ENCODE peak calls at places on chromosome 9, in five cellular contexts. F is stomach, I is uterus, A is natural killer cell, D is right atrium auricular region. H is an unnamed sample.

GRCh38 chr9:123789893-123790292 is 140.0 kb downstream of the DENND1A start:
- DNase-seq in D (no peak), F (no peak), I (no peak), A (no peak), H (no peak)

GRCh38 chr9:90326219-90326618 is 316.4 kb downstream of the DIRAS2 start:
- DNase-seq in I (no peak), A (no peak), D (no peak), F (no peak), H (no peak)

GRCh38 chr9:98523231-98523901 is 185.4 kb downstream of the GABBR2 start:
- DNase-seq in D (no peak), F (no peak), I (no peak), A (no peak), H (no peak)

GRCh38 chr9:21070887-21071286 is 6.9 kb downstream of the IFNB1 start:
- DNase-seq in F (no peak), I (no peak), D (no peak), A (no peak), H (no peak)

GRCh38 chr9:98627291-98627690 is 81.4 kb downstream of the GABBR2 start:
- DNase-seq in F (no peak), D (no peak), A (no peak), I (no peak), H (no peak)

GRCh38 chr9:27351438-27351837 is 54.5 kb upstream of the EQTN start:
- DNase-seq in A (no peak), F (no peak), D (no peak), I (peak; percentile 80), H (no peak)

GRCh38 chr9:32378496-32378895 is 5.9 kb upstream of the ACO1 start:
- DNase-seq in I (no peak), D (no peak), A (no peak), F (no peak), H (no peak)

GRCh38 chr9:81461196-81461595 is 228.2 kb downstream of the TLE1 start:
- DNase-seq in D (no peak), A (no peak), F (no peak), I (no peak), H (no peak)

GRCh38 chr9:32741706-32742105 is 41.6 kb upstream of the TMEM215 start:
- DNase-seq in F (no peak), A (no peak), I (no peak), D (no peak), H (no peak)

GRCh38 chr9:134618163-134618822 is 23.3 kb upstream of the COL5A1 start:
- DNase-seq in D (peak; percentile 63), I (peak; percentile 16), F (no peak), A (peak; percentile 11), H (peak; percentile 65)

GRCh38 chr9:98879958-98880300 is 63.8 kb upstream of the COL15A1 start:
- DNase-seq in F (no peak), I (peak; percentile 71), A (no peak), D (peak; percentile 52), H (no peak)

GRCh38 chr9:108072740-108073139 is 583.2 kb upstream of the KLF4 start:
- DNase-seq in D (no peak), A (no peak), F (no peak), I (no peak), H (no peak)

GRCh38 chr9:20286969-20287368 is 335.3 kb downstream of the MLLT3 start:
- DNase-seq in I (no peak), F (no peak), A (no peak), D (no peak), H (no peak)

GRCh38 chr9:114549677-114550330 is 37.8 kb upstream of the ATP6V1G1 start:
- DNase-seq in I (no peak), A (no peak), D (no peak), F (no peak), H (no peak)

GRCh38 chr9:82057805-82058204 is 69.2 kb downstream of the SPATA31D1 start:
- DNase-seq in A (no peak), F (no peak), I (no peak), D (no peak), H (no peak)

GRCh38 chr9:37966443-37967271 is 62.7 kb upstream of the SLC25A51 start:
- DNase-seq in I (no peak), F (peak; percentile 58), A (peak; percentile 33), D (no peak), H (no peak)

GRCh38 chr9:79623799-79624721 is 52.3 kb downstream of the TLE4 start:
- DNase-seq in D (peak; percentile 68), F (no peak), I (no peak), A (peak; percentile 48), H (no peak)

GRCh38 chr9:130320697-130321080 is 55.1 kb downstream of the HMCN2 start:
- DNase-seq in D (no peak), I (no peak), A (no peak), F (no peak), H (no peak)

GRCh38 chr9:115945009-115945431 is 208.6 kb upstream of the PAPPA start:
- DNase-seq in F (no peak), D (no peak), A (no peak), I (no peak), H (no peak)

GRCh38 chr9:35603506-35603985 is 1.5 kb upstream of the TESK1 start:
- DNase-seq in D (peak; percentile 91), A (no peak), F (peak; percentile 56), I (peak; percentile 86), H (no peak)

GRCh38 chr9:108634164-108634563 is 221.6 kb downstream of the ACTL7B start:
- DNase-seq in I (no peak), F (peak; percentile 27), A (no peak), D (no peak), H (no peak)

GRCh38 chr9:37172511-37172910 is 52.1 kb downstream of the ZCCHC7 start:
- DNase-seq in I (no peak), D (no peak), A (no peak), F (no peak), H (no peak)

GRCh38 chr9:93725382-93725781 is 149.0 kb downstream of the PHF2 start:
- DNase-seq in A (no peak), D (no peak), I (no peak), F (no peak), H (no peak)

GRCh38 chr9:117555964-117556629 is 141.2 kb upstream of the ASTN2 start:
- DNase-seq in A (peak; percentile 14), F (peak; percentile 78), I (no peak), D (peak; percentile 60), H (no peak)

GRCh38 chr9:105993051-105993854 is 298.9 kb downstream of the TMEM38B start:
- DNase-seq in D (no peak), A (no peak), I (no peak), F (no peak), H (no peak)

GRCh38 chr9:36250079-36250478 is 8.2 kb downstream of the GNE start:
- DNase-seq in I (no peak), D (no peak), F (no peak), A (no peak), H (no peak)

GRCh38 chr9:2923810-2924768 is 80.2 kb upstream of the PUM3 start:
- DNase-seq in D (no peak), A (no peak), I (no peak), F (no peak), H (no peak)

GRCh38 chr9:135116892-135117680 is 29.6 kb downstream of the OLFM1 start:
- DNase-seq in A (no peak), D (no peak), F (no peak), I (no peak), H (no peak)

GRCh38 chr9:136007906-136008692 is 46.9 kb upstream of the UBAC1 start:
- DNase-seq in A (no peak), D (no peak), F (no peak), I (no peak), H (no peak)

GRCh38 chr9:130825051-130825651 is 9.9 kb upstream of the ABL1 start:
- DNase-seq in A (no peak), I (peak; percentile 44), F (no peak), D (no peak), H (no peak)

GRCh38 chr9:26786571-26786970 is 106.0 kb downstream of the CAAP1 start:
- DNase-seq in D (no peak), A (no peak), I (no peak), F (no peak), H (no peak)

GRCh38 chr9:2599896-2600295 is 21.7 kb upstream of the VLDLR start:
- DNase-seq in I (no peak), F (no peak), A (no peak), D (no peak), H (no peak)

DNA sequence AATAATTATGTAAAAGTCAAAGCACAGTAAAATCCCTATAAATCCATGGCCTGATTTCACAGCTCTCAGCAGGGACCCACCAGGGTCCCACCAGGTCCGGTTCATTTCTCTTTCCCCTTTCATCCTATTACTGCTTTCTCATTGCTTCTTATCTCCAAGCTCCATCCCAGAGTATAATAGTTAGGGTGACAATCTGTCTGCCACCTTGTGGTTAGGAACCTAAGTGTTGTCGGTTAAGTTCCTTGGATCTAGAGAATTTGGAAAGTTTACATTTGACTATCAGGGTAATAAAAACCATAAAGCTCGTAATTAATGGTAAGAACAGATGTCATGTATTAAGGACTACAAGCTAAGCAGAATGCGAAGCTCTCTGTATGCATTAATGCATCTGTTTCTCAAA is 259.1 kb downstream of the SH3GL2 start:
- DNase-seq in I (no peak), A (no peak), D (no peak), F (no peak), H (no peak)
- TF ChIP-seq CTCF in I (no peak), A (no peak), D (no peak), F (no peak), H (peak; percentile 27)

DNA sequence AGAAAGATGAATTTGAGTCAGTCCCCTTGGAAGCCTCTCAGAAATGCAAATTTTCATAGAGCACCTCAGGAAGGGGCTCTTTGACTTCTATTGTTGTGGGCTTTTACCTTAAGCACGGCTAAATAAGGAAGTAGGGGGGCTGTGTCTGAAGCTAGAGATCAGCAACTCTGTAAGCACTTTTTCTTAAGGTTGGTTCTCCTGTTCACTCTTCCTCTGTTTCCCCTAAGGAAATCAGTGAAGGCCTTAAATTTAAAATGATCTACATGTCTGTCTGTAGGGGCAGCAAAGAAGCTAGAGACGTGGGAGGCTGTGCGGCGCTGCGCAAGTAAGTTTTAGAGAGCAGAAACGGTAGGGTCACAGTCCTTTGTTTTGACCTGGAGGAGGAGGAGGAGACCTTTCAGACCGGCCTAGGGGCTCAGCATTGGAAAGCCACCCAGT is 1.2 kb upstream of the CDC14B start:
- DNase-seq in D (no peak), A (no peak), I (no peak), F (no peak), H (no peak)
- TF ChIP-seq CTCF in D (no peak), A (no peak), I (no peak), F (no peak), H (no peak)

GRCh38 chr9:89048611-89049010 is 57.3 kb downstream of the S1PR3 start:
- DNase-seq in A (no peak), I (no peak), F (no peak), D (peak; percentile 49), H (no peak)
- TF ChIP-seq CTCF in A (no peak), I (no peak), F (no peak), D (no peak), H (no peak)

GRCh38 chr9:121720992-121721350 is 69.5 kb downstream of the DAB2IP start:
- DNase-seq in I (no peak), F (no peak), D (no peak), A (no peak), H (no peak)
- TF ChIP-seq CTCF in I (no peak), F (no peak), D (no peak), A (no peak), H (no peak)

H was measured in type B pancreatic cell.